ENCODE peak calls at places on chromosomes 11 and 22, in five cellular contexts. One of them, this sample, is unnamed.

GRCh38 chr11:94127632-94128031 is 1.0 kb upstream of the PANX1 start:
- DNase-seq in tibial nerve: no peak
- DNase-seq in naive thymus-derived CD4-positive, alpha-beta T cell: no peak
- DNase-seq in pancreas: no peak
- DNase-seq in PC-9: no peak
- DNase-seq in this sample: no peak

GRCh38 chr11:112588252-112588668 is 327.6 kb upstream of the PLET1 start:
- DNase-seq in pancreas: peak
- DNase-seq in PC-9: peak
- DNase-seq in tibial nerve: peak
- DNase-seq in naive thymus-derived CD4-positive, alpha-beta T cell: peak
- DNase-seq in this sample: no peak

GRCh38 chr22:31086703-31087330 is 5.7 kb downstream of the SMTN start:
- DNase-seq in PC-9: peak
- DNase-seq in naive thymus-derived CD4-positive, alpha-beta T cell: no peak
- DNase-seq in tibial nerve: no peak
- DNase-seq in pancreas: no peak
- DNase-seq in this sample: no peak

GRCh38 chr22:44648085-44648820 is 53.8 kb upstream of the PRR5 start:
- DNase-seq in pancreas: no peak
- DNase-seq in naive thymus-derived CD4-positive, alpha-beta T cell: no peak
- DNase-seq in PC-9: no peak
- DNase-seq in tibial nerve: no peak
- DNase-seq in this sample: no peak

GRCh38 chr11:66467756-66468155 is 1.1 kb downstream of the PELI3 start:
- DNase-seq in tibial nerve: no peak
- DNase-seq in PC-9: peak
- DNase-seq in naive thymus-derived CD4-positive, alpha-beta T cell: no peak
- DNase-seq in pancreas: peak
- DNase-seq in this sample: no peak

GRCh38 chr11:19493446-19493845 is 219.2 kb upstream of the NAV2 start:
- DNase-seq in PC-9: no peak
- DNase-seq in naive thymus-derived CD4-positive, alpha-beta T cell: no peak
- DNase-seq in pancreas: no peak
- DNase-seq in tibial nerve: no peak
- DNase-seq in this sample: no peak

GRCh38 chr11:114362958-114363357 is 37.4 kb downstream of the C11orf71 start:
- DNase-seq in pancreas: no peak
- DNase-seq in naive thymus-derived CD4-positive, alpha-beta T cell: no peak
- DNase-seq in tibial nerve: no peak
- DNase-seq in PC-9: no peak
- DNase-seq in this sample: no peak

GRCh38 chr11:1830500-1831223 is 4.1 kb upstream of the SYT8 start:
- DNase-seq in naive thymus-derived CD4-positive, alpha-beta T cell: no peak
- DNase-seq in PC-9: peak
- DNase-seq in tibial nerve: no peak
- DNase-seq in pancreas: peak
- DNase-seq in this sample: peak

GRCh38 chr11:88979641-88980040 is 86.1 kb downstream of the GRM5 start:
- DNase-seq in pancreas: no peak
- DNase-seq in PC-9: no peak
- DNase-seq in naive thymus-derived CD4-positive, alpha-beta T cell: no peak
- DNase-seq in tibial nerve: no peak
- DNase-seq in this sample: peak

GRCh38 chr22:22928666-22929380 is 41.2 kb downstream of the IGLL5 start:
- DNase-seq in naive thymus-derived CD4-positive, alpha-beta T cell: no peak
- DNase-seq in tibial nerve: no peak
- DNase-seq in PC-9: no peak
- DNase-seq in pancreas: peak
- DNase-seq in this sample: no peak

GRCh38 chr11:33753304-33753703 is 17.1 kb upstream of the CD59 start:
- DNase-seq in naive thymus-derived CD4-positive, alpha-beta T cell: no peak
- DNase-seq in PC-9: no peak
- DNase-seq in pancreas: no peak
- DNase-seq in tibial nerve: no peak
- DNase-seq in this sample: no peak

GRCh38 chr11:134532176-134532920 is 120.3 kb upstream of the B3GAT1 start:
- DNase-seq in tibial nerve: no peak
- DNase-seq in pancreas: peak
- DNase-seq in PC-9: no peak
- DNase-seq in naive thymus-derived CD4-positive, alpha-beta T cell: no peak
- DNase-seq in this sample: no peak

GRCh38 chr11:63478896-63479295 is 12.1 kb downstream of the PLAAT5 start:
- DNase-seq in tibial nerve: no peak
- DNase-seq in pancreas: peak
- DNase-seq in naive thymus-derived CD4-positive, alpha-beta T cell: peak
- DNase-seq in PC-9: peak
- DNase-seq in this sample: no peak

GRCh38 chr11:82771781-82772180 is 38.1 kb upstream of the FAM181B start:
- DNase-seq in pancreas: no peak
- DNase-seq in PC-9: no peak
- DNase-seq in tibial nerve: no peak
- DNase-seq in naive thymus-derived CD4-positive, alpha-beta T cell: no peak
- DNase-seq in this sample: peak

GRCh38 chr22:35071784-35072183 is 5.8 kb downstream of the ISX start:
- DNase-seq in tibial nerve: no peak
- DNase-seq in naive thymus-derived CD4-positive, alpha-beta T cell: no peak
- DNase-seq in pancreas: no peak
- DNase-seq in PC-9: no peak
- DNase-seq in this sample: peak

GRCh38 chr22:27686534-27686933 is 115.0 kb downstream of the MN1 start:
- DNase-seq in PC-9: peak
- DNase-seq in naive thymus-derived CD4-positive, alpha-beta T cell: no peak
- DNase-seq in tibial nerve: no peak
- DNase-seq in pancreas: peak
- DNase-seq in this sample: no peak

GRCh38 chr11:66113132-66113856 is 43.2 kb downstream of the PACS1 start:
- DNase-seq in naive thymus-derived CD4-positive, alpha-beta T cell: peak
- DNase-seq in pancreas: no peak
- DNase-seq in PC-9: peak
- DNase-seq in tibial nerve: no peak
- DNase-seq in this sample: no peak

GRCh38 chr11:1881442-1882264 is 10.0 kb downstream of the PRR33 start:
- DNase-seq in PC-9: no peak
- DNase-seq in naive thymus-derived CD4-positive, alpha-beta T cell: no peak
- DNase-seq in tibial nerve: no peak
- DNase-seq in pancreas: no peak
- DNase-seq in this sample: no peak

GRCh38 chr11:9118277-9118676 is 26.9 kb upstream of the SCUBE2 start:
- DNase-seq in naive thymus-derived CD4-positive, alpha-beta T cell: no peak
- DNase-seq in PC-9: no peak
- DNase-seq in tibial nerve: no peak
- DNase-seq in pancreas: no peak
- DNase-seq in this sample: no peak

GRCh38 chr11:64014361-64014760 is 21.4 kb upstream of the FLRT1 start:
- DNase-seq in pancreas: no peak
- DNase-seq in naive thymus-derived CD4-positive, alpha-beta T cell: no peak
- DNase-seq in PC-9: no peak
- DNase-seq in tibial nerve: no peak
- DNase-seq in this sample: no peak

GRCh38 chr11:93740802-93741093 is 547 bp downstream of the TAF1D start:
- DNase-seq in naive thymus-derived CD4-positive, alpha-beta T cell: peak
- DNase-seq in PC-9: peak
- DNase-seq in pancreas: peak
- DNase-seq in tibial nerve: peak
- DNase-seq in this sample: no peak

GRCh38 chr11:78798567-78799170 is 224.0 kb upstream of the NARS2 start:
- DNase-seq in pancreas: peak
- DNase-seq in tibial nerve: peak
- DNase-seq in PC-9: peak
- DNase-seq in naive thymus-derived CD4-positive, alpha-beta T cell: no peak
- DNase-seq in this sample: no peak

GRCh38 chr22:37904572-37905533 is 1.2 kb upstream of the MICALL1 start:
- DNase-seq in tibial nerve: no peak
- DNase-seq in PC-9: peak
- DNase-seq in pancreas: no peak
- DNase-seq in naive thymus-derived CD4-positive, alpha-beta T cell: no peak
- DNase-seq in this sample: peak

GRCh38 chr22:48112687-48113521 is 1350.5 kb downstream of the TBC1D22A start:
- DNase-seq in PC-9: no peak
- DNase-seq in pancreas: no peak
- DNase-seq in tibial nerve: no peak
- DNase-seq in naive thymus-derived CD4-positive, alpha-beta T cell: no peak
- DNase-seq in this sample: no peak

GRCh38 chr11:6663794-6664478 is 8.3 kb upstream of the DCHS1 start:
- DNase-seq in naive thymus-derived CD4-positive, alpha-beta T cell: no peak
- DNase-seq in PC-9: no peak
- DNase-seq in tibial nerve: no peak
- DNase-seq in pancreas: no peak
- DNase-seq in this sample: no peak
- H3K27ac ChIP-seq in naive thymus-derived CD4-positive, alpha-beta T cell: no peak
- H3K27ac ChIP-seq in PC-9: no peak
- H3K27ac ChIP-seq in tibial nerve: no peak
- H3K27ac ChIP-seq in pancreas: no peak
- H3K27ac ChIP-seq in this sample: no peak

DNA sequence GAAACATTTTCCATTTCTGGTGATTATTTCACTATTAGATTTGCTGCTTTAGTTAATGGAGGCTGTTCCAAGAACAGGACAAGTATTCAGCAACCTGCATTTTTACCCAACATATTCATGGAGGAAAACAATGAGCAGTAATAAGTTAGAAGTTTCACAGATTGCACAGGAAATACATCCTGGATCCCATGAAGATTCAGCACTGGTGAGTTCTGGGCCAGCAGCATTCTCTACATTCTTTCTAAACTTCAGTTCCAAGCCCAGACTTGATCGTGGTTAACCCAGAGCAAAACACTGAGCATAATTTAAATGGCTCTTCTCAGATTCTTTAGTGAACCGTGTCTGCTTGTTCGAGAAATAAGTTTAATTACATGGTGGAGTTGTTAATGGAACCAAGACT is 3.8 kb downstream of the FJX1 start:
- DNase-seq in PC-9: peak
- DNase-seq in naive thymus-derived CD4-positive, alpha-beta T cell: no peak
- DNase-seq in tibial nerve: no peak
- DNase-seq in pancreas: no peak
- DNase-seq in this sample: peak
- H3K27ac ChIP-seq in PC-9: peak
- H3K27ac ChIP-seq in naive thymus-derived CD4-positive, alpha-beta T cell: no peak
- H3K27ac ChIP-seq in tibial nerve: no peak
- H3K27ac ChIP-seq in pancreas: no peak
- H3K27ac ChIP-seq in this sample: peak

DNA sequence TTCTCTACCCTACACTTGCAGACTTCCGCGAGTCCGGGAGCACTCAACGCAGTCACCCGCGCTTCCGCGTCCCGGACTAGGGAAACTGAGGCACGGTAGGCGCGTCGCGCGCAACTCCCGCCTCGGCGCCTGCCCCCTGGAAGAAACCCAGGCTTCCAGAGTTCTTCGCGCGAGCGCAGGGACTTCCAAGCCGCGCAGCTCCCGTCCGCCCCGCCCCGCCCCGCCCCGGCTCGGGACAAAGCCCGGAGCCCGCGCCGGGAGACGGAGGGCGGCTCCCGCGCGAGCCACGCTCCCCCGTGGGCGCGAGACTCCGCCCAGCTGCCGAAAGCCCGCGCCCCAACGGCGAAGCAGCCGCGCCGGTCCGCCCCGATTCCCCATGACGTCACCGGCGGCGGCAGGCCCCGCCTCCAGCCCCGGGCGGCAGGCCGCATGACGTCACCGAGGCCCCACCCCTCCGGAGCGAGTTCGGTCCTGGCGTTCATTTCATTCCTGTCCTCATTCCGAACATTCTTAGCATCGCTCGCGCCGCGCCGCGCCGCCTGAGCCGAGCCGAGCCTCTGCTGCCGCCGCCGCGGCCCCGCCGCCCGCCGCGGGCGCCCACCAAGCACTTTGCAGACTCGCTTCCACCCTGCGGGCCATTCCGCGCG is at the start of gene TEAD1:
- DNase-seq in pancreas: peak
- DNase-seq in naive thymus-derived CD4-positive, alpha-beta T cell: peak
- DNase-seq in tibial nerve: peak
- DNase-seq in PC-9: peak
- DNase-seq in this sample: peak
- H3K27ac ChIP-seq in pancreas: peak
- H3K27ac ChIP-seq in naive thymus-derived CD4-positive, alpha-beta T cell: no peak
- H3K27ac ChIP-seq in tibial nerve: peak
- H3K27ac ChIP-seq in PC-9: peak
- H3K27ac ChIP-seq in this sample: peak

GRCh38 chr11:74009675-74010305 is 905 bp upstream of the UCP3 start:
- DNase-seq in PC-9: no peak
- DNase-seq in tibial nerve: no peak
- DNase-seq in pancreas: no peak
- DNase-seq in naive thymus-derived CD4-positive, alpha-beta T cell: no peak
- DNase-seq in this sample: no peak
- H3K27ac ChIP-seq in PC-9: no peak
- H3K27ac ChIP-seq in tibial nerve: no peak
- H3K27ac ChIP-seq in pancreas: no peak
- H3K27ac ChIP-seq in naive thymus-derived CD4-positive, alpha-beta T cell: peak
- H3K27ac ChIP-seq in this sample: no peak

GRCh38 chr22:39039306-39040126 is 1.1 kb upstream of the APOBEC3F start:
- DNase-seq in pancreas: no peak
- DNase-seq in tibial nerve: no peak
- DNase-seq in PC-9: no peak
- DNase-seq in naive thymus-derived CD4-positive, alpha-beta T cell: no peak
- DNase-seq in this sample: no peak
- H3K27ac ChIP-seq in pancreas: no peak
- H3K27ac ChIP-seq in tibial nerve: peak
- H3K27ac ChIP-seq in PC-9: no peak
- H3K27ac ChIP-seq in naive thymus-derived CD4-positive, alpha-beta T cell: peak
- H3K27ac ChIP-seq in this sample: no peak

GRCh38 chr11:10666556-10666955 is 27.0 kb downstream of the IRAG1 start:
- DNase-seq in tibial nerve: no peak
- DNase-seq in PC-9: no peak
- DNase-seq in pancreas: no peak
- DNase-seq in naive thymus-derived CD4-positive, alpha-beta T cell: no peak
- DNase-seq in this sample: no peak
- H3K27ac ChIP-seq in tibial nerve: no peak
- H3K27ac ChIP-seq in PC-9: peak
- H3K27ac ChIP-seq in pancreas: no peak
- H3K27ac ChIP-seq in naive thymus-derived CD4-positive, alpha-beta T cell: no peak
- H3K27ac ChIP-seq in this sample: no peak

DNA sequence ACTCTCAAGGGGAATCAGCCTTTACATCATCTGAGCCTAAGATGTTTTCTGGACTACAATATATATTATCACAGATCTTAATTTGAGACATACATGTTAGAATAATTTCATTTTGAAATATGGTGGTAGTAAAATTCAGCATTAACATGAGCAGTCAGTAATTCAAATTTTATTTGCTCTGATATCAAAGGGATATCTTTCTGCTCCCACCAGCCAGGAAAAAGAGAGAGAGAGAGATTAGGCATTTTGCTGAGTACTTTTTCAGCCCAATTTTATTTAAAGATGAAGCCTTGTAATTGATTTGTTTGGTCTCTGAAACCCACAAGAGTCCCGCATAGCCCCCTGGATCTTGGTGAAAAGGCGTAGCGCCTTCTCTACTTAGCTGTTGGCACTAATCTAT is 38.2 kb downstream of the PARVA start:
- DNase-seq in PC-9: no peak
- DNase-seq in tibial nerve: no peak
- DNase-seq in pancreas: no peak
- DNase-seq in naive thymus-derived CD4-positive, alpha-beta T cell: no peak
- DNase-seq in this sample: no peak
- H3K27ac ChIP-seq in PC-9: no peak
- H3K27ac ChIP-seq in tibial nerve: no peak
- H3K27ac ChIP-seq in pancreas: no peak
- H3K27ac ChIP-seq in naive thymus-derived CD4-positive, alpha-beta T cell: no peak
- H3K27ac ChIP-seq in this sample: no peak